ENCODE peak calls at places on chromosomes 12 and 14, in six cellular contexts. T, Y, J, G, C and U are unnamed samples.

GRCh38 chr12:49538740-49539403 is at the start of gene KCNH3:
- DNase-seq in T (peak; percentile 67), Y (peak; percentile 92), J (peak; percentile 75), G (no peak), C (peak; percentile 99), U (peak; percentile 90)

GRCh38 chr14:104429291-104429861 is 150.2 kb upstream of the C14orf180 start:
- DNase-seq in T (no peak), Y (no peak), J (no peak), G (no peak), C (no peak), U (no peak)

GRCh38 chr14:49863483-49864262 is 11.1 kb upstream of the NEMF start:
- DNase-seq in T (no peak), Y (peak; percentile 49), J (no peak), G (no peak), C (no peak), U (no peak)

GRCh38 chr12:104494816-104495158 is 38.0 kb downstream of the CHST11 start:
- DNase-seq in T (no peak), Y (no peak), J (no peak), G (no peak), C (no peak), U (no peak)

GRCh38 chr12:64998327-64999156 is 122.6 kb downstream of the WIF1 start:
- DNase-seq in T (no peak), Y (no peak), J (peak; percentile 27), G (no peak), C (no peak), U (no peak)

GRCh38 chr12:118188690-118189371 is 52.9 kb downstream of the PEBP1 start:
- DNase-seq in T (peak; percentile 60), Y (no peak), J (no peak), G (no peak), C (no peak), U (peak; percentile 55)

GRCh38 chr14:106586098-106586704 is 1059.8 kb downstream of the TMEM121 start:
- DNase-seq in T (no peak), Y (peak; percentile 85), J (peak; percentile 54), G (no peak), C (peak; percentile 27), U (no peak)

GRCh38 chr12:125185311-125185739 is 120.1 kb downstream of the AACS start:
- DNase-seq in T (no peak), Y (no peak), J (no peak), G (no peak), C (no peak), U (no peak)

GRCh38 chr12:108833355-108833733 is 24.0 kb downstream of the SSH1 start:
- DNase-seq in T (no peak), Y (no peak), J (peak; percentile 83), G (no peak), C (no peak), U (peak; percentile 92)

GRCh38 chr12:39581592-39581991 is 38.0 kb downstream of the ABCD2 start:
- DNase-seq in T (no peak), Y (no peak), J (no peak), G (no peak), C (no peak), U (no peak)

GRCh38 chr14:90517431-90517841 is 120.6 kb downstream of the CALM1 start:
- DNase-seq in T (no peak), Y (no peak), J (no peak), G (no peak), C (no peak), U (no peak)

GRCh38 chr12:127620956-127621355 is 646.0 kb upstream of the TMEM132C start:
- DNase-seq in T (no peak), Y (no peak), J (no peak), G (no peak), C (no peak), U (no peak)